ENCODE peak calls at places on chromosome 11, in eight cellular contexts. One of them, this sample, is unnamed.

GRCh38 chr11:118883368-118884071 is at the start of gene CXCR5:
- DNase-seq in ELF-1: peak
- DNase-seq in body of pancreas: no peak
- DNase-seq in stimulated activated CD4-positive, alpha-beta T cell treated with anti-CD3 and anti-CD28 coated beads, TNF-alpha, amount 100 ng/mL, for 1 hour: no peak
- DNase-seq in stimulated activated CD8-positive, alpha-beta memory T cell treated with anti-CD3 and anti-CD28 coated beads, Interleukin-4, amount 100 ng/mL, for 24 hours: no peak
- DNase-seq in NCI-H748 treated with DMSO at 0.1 percent for 48 hours: no peak
- DNase-seq in effector memory CD4-positive, alpha-beta T cell: peak
- DNase-seq in activated CD4-positive, alpha-beta T cell treated with anti-CD3 and anti-CD28 coated beads for 48 hours: peak
- DNase-seq in this sample: no peak

GRCh38 chr11:3123316-3123715 is 41.8 kb downstream of the OSBPL5 start:
- DNase-seq in NCI-H748 treated with DMSO at 0.1 percent for 48 hours: peak
- DNase-seq in stimulated activated CD4-positive, alpha-beta T cell treated with anti-CD3 and anti-CD28 coated beads, TNF-alpha, amount 100 ng/mL, for 1 hour: no peak
- DNase-seq in ELF-1: no peak
- DNase-seq in activated CD4-positive, alpha-beta T cell treated with anti-CD3 and anti-CD28 coated beads for 48 hours: no peak
- DNase-seq in stimulated activated CD8-positive, alpha-beta memory T cell treated with anti-CD3 and anti-CD28 coated beads, Interleukin-4, amount 100 ng/mL, for 24 hours: no peak
- DNase-seq in effector memory CD4-positive, alpha-beta T cell: no peak
- DNase-seq in body of pancreas: peak
- DNase-seq in this sample: peak

GRCh38 chr11:57476223-57476882 is 16.0 kb downstream of the RTN4RL2 start:
- DNase-seq in ELF-1: peak
- DNase-seq in activated CD4-positive, alpha-beta T cell treated with anti-CD3 and anti-CD28 coated beads for 48 hours: peak
- DNase-seq in effector memory CD4-positive, alpha-beta T cell: no peak
- DNase-seq in body of pancreas: peak
- DNase-seq in stimulated activated CD8-positive, alpha-beta memory T cell treated with anti-CD3 and anti-CD28 coated beads, Interleukin-4, amount 100 ng/mL, for 24 hours: peak
- DNase-seq in stimulated activated CD4-positive, alpha-beta T cell treated with anti-CD3 and anti-CD28 coated beads, TNF-alpha, amount 100 ng/mL, for 1 hour: no peak
- DNase-seq in NCI-H748 treated with DMSO at 0.1 percent for 48 hours: no peak
- DNase-seq in this sample: peak

GRCh38 chr11:33941637-33942160 is 49.8 kb upstream of the LMO2 start:
- DNase-seq in activated CD4-positive, alpha-beta T cell treated with anti-CD3 and anti-CD28 coated beads for 48 hours: no peak
- DNase-seq in effector memory CD4-positive, alpha-beta T cell: no peak
- DNase-seq in NCI-H748 treated with DMSO at 0.1 percent for 48 hours: no peak
- DNase-seq in body of pancreas: no peak
- DNase-seq in stimulated activated CD8-positive, alpha-beta memory T cell treated with anti-CD3 and anti-CD28 coated beads, Interleukin-4, amount 100 ng/mL, for 24 hours: no peak
- DNase-seq in ELF-1: peak
- DNase-seq in stimulated activated CD4-positive, alpha-beta T cell treated with anti-CD3 and anti-CD28 coated beads, TNF-alpha, amount 100 ng/mL, for 1 hour: no peak
- DNase-seq in this sample: no peak

GRCh38 chr11:92026664-92027063 is 198.0 kb upstream of the FAT3 start:
- DNase-seq in effector memory CD4-positive, alpha-beta T cell: no peak
- DNase-seq in stimulated activated CD8-positive, alpha-beta memory T cell treated with anti-CD3 and anti-CD28 coated beads, Interleukin-4, amount 100 ng/mL, for 24 hours: no peak
- DNase-seq in ELF-1: peak
- DNase-seq in activated CD4-positive, alpha-beta T cell treated with anti-CD3 and anti-CD28 coated beads for 48 hours: no peak
- DNase-seq in stimulated activated CD4-positive, alpha-beta T cell treated with anti-CD3 and anti-CD28 coated beads, TNF-alpha, amount 100 ng/mL, for 1 hour: no peak
- DNase-seq in body of pancreas: no peak
- DNase-seq in NCI-H748 treated with DMSO at 0.1 percent for 48 hours: no peak
- DNase-seq in this sample: no peak

GRCh38 chr11:46899501-46900025 is 18.8 kb downstream of the LRP4 start:
- DNase-seq in body of pancreas: no peak
- DNase-seq in activated CD4-positive, alpha-beta T cell treated with anti-CD3 and anti-CD28 coated beads for 48 hours: no peak
- DNase-seq in ELF-1: no peak
- DNase-seq in effector memory CD4-positive, alpha-beta T cell: no peak
- DNase-seq in stimulated activated CD8-positive, alpha-beta memory T cell treated with anti-CD3 and anti-CD28 coated beads, Interleukin-4, amount 100 ng/mL, for 24 hours: no peak
- DNase-seq in stimulated activated CD4-positive, alpha-beta T cell treated with anti-CD3 and anti-CD28 coated beads, TNF-alpha, amount 100 ng/mL, for 1 hour: no peak
- DNase-seq in NCI-H748 treated with DMSO at 0.1 percent for 48 hours: no peak
- DNase-seq in this sample: no peak

GRCh38 chr11:59201376-59201775 is 11.4 kb downstream of the MPEG1 start:
- DNase-seq in effector memory CD4-positive, alpha-beta T cell: no peak
- DNase-seq in activated CD4-positive, alpha-beta T cell treated with anti-CD3 and anti-CD28 coated beads for 48 hours: no peak
- DNase-seq in body of pancreas: no peak
- DNase-seq in ELF-1: peak
- DNase-seq in stimulated activated CD4-positive, alpha-beta T cell treated with anti-CD3 and anti-CD28 coated beads, TNF-alpha, amount 100 ng/mL, for 1 hour: no peak
- DNase-seq in NCI-H748 treated with DMSO at 0.1 percent for 48 hours: no peak
- DNase-seq in stimulated activated CD8-positive, alpha-beta memory T cell treated with anti-CD3 and anti-CD28 coated beads, Interleukin-4, amount 100 ng/mL, for 24 hours: no peak
- DNase-seq in this sample: no peak

GRCh38 chr11:67285541-67286498 is 3.3 kb upstream of the ANKRD13D start:
- DNase-seq in stimulated activated CD8-positive, alpha-beta memory T cell treated with anti-CD3 and anti-CD28 coated beads, Interleukin-4, amount 100 ng/mL, for 24 hours: no peak
- DNase-seq in ELF-1: no peak
- DNase-seq in activated CD4-positive, alpha-beta T cell treated with anti-CD3 and anti-CD28 coated beads for 48 hours: no peak
- DNase-seq in NCI-H748 treated with DMSO at 0.1 percent for 48 hours: no peak
- DNase-seq in body of pancreas: no peak
- DNase-seq in effector memory CD4-positive, alpha-beta T cell: peak
- DNase-seq in stimulated activated CD4-positive, alpha-beta T cell treated with anti-CD3 and anti-CD28 coated beads, TNF-alpha, amount 100 ng/mL, for 1 hour: no peak
- DNase-seq in this sample: no peak

GRCh38 chr11:65579291-65579690 is 3.4 kb downstream of the EHBP1L1 start:
- DNase-seq in activated CD4-positive, alpha-beta T cell treated with anti-CD3 and anti-CD28 coated beads for 48 hours: no peak
- DNase-seq in NCI-H748 treated with DMSO at 0.1 percent for 48 hours: no peak
- DNase-seq in body of pancreas: no peak
- DNase-seq in ELF-1: no peak
- DNase-seq in effector memory CD4-positive, alpha-beta T cell: no peak
- DNase-seq in stimulated activated CD4-positive, alpha-beta T cell treated with anti-CD3 and anti-CD28 coated beads, TNF-alpha, amount 100 ng/mL, for 1 hour: no peak
- DNase-seq in stimulated activated CD8-positive, alpha-beta memory T cell treated with anti-CD3 and anti-CD28 coated beads, Interleukin-4, amount 100 ng/mL, for 24 hours: no peak
- DNase-seq in this sample: no peak

GRCh38 chr11:134815404-134815803 is 403.4 kb upstream of the B3GAT1 start:
- DNase-seq in activated CD4-positive, alpha-beta T cell treated with anti-CD3 and anti-CD28 coated beads for 48 hours: no peak
- DNase-seq in effector memory CD4-positive, alpha-beta T cell: no peak
- DNase-seq in stimulated activated CD4-positive, alpha-beta T cell treated with anti-CD3 and anti-CD28 coated beads, TNF-alpha, amount 100 ng/mL, for 1 hour: no peak
- DNase-seq in NCI-H748 treated with DMSO at 0.1 percent for 48 hours: no peak
- DNase-seq in body of pancreas: no peak
- DNase-seq in ELF-1: no peak
- DNase-seq in stimulated activated CD8-positive, alpha-beta memory T cell treated with anti-CD3 and anti-CD28 coated beads, Interleukin-4, amount 100 ng/mL, for 24 hours: no peak
- DNase-seq in this sample: no peak

GRCh38 chr11:9642894-9643293 is 21.0 kb upstream of the SWAP70 start:
- DNase-seq in NCI-H748 treated with DMSO at 0.1 percent for 48 hours: no peak
- DNase-seq in stimulated activated CD8-positive, alpha-beta memory T cell treated with anti-CD3 and anti-CD28 coated beads, Interleukin-4, amount 100 ng/mL, for 24 hours: no peak
- DNase-seq in activated CD4-positive, alpha-beta T cell treated with anti-CD3 and anti-CD28 coated beads for 48 hours: no peak
- DNase-seq in stimulated activated CD4-positive, alpha-beta T cell treated with anti-CD3 and anti-CD28 coated beads, TNF-alpha, amount 100 ng/mL, for 1 hour: no peak
- DNase-seq in effector memory CD4-positive, alpha-beta T cell: no peak
- DNase-seq in ELF-1: no peak
- DNase-seq in body of pancreas: no peak
- DNase-seq in this sample: no peak

GRCh38 chr11:126924381-126924780 is 76.2 kb downstream of the KIRREL3 start:
- DNase-seq in effector memory CD4-positive, alpha-beta T cell: no peak
- DNase-seq in ELF-1: no peak
- DNase-seq in activated CD4-positive, alpha-beta T cell treated with anti-CD3 and anti-CD28 coated beads for 48 hours: no peak
- DNase-seq in body of pancreas: no peak
- DNase-seq in stimulated activated CD8-positive, alpha-beta memory T cell treated with anti-CD3 and anti-CD28 coated beads, Interleukin-4, amount 100 ng/mL, for 24 hours: no peak
- DNase-seq in stimulated activated CD4-positive, alpha-beta T cell treated with anti-CD3 and anti-CD28 coated beads, TNF-alpha, amount 100 ng/mL, for 1 hour: no peak
- DNase-seq in NCI-H748 treated with DMSO at 0.1 percent for 48 hours: no peak
- DNase-seq in this sample: no peak

GRCh38 chr11:65571940-65572339 is 398 bp upstream of the FAM89B start:
- DNase-seq in ELF-1: peak
- DNase-seq in stimulated activated CD8-positive, alpha-beta memory T cell treated with anti-CD3 and anti-CD28 coated beads, Interleukin-4, amount 100 ng/mL, for 24 hours: no peak
- DNase-seq in stimulated activated CD4-positive, alpha-beta T cell treated with anti-CD3 and anti-CD28 coated beads, TNF-alpha, amount 100 ng/mL, for 1 hour: no peak
- DNase-seq in NCI-H748 treated with DMSO at 0.1 percent for 48 hours: peak
- DNase-seq in body of pancreas: peak
- DNase-seq in effector memory CD4-positive, alpha-beta T cell: no peak
- DNase-seq in activated CD4-positive, alpha-beta T cell treated with anti-CD3 and anti-CD28 coated beads for 48 hours: no peak
- DNase-seq in this sample: peak

GRCh38 chr11:44029507-44029845 is 18.3 kb upstream of the ACCSL start:
- DNase-seq in effector memory CD4-positive, alpha-beta T cell: no peak
- DNase-seq in stimulated activated CD8-positive, alpha-beta memory T cell treated with anti-CD3 and anti-CD28 coated beads, Interleukin-4, amount 100 ng/mL, for 24 hours: no peak
- DNase-seq in stimulated activated CD4-positive, alpha-beta T cell treated with anti-CD3 and anti-CD28 coated beads, TNF-alpha, amount 100 ng/mL, for 1 hour: no peak
- DNase-seq in ELF-1: no peak
- DNase-seq in activated CD4-positive, alpha-beta T cell treated with anti-CD3 and anti-CD28 coated beads for 48 hours: no peak
- DNase-seq in body of pancreas: no peak
- DNase-seq in NCI-H748 treated with DMSO at 0.1 percent for 48 hours: no peak
- DNase-seq in this sample: no peak

GRCh38 chr11:121508449-121508848 is 55.7 kb upstream of the SORL1-AS1 start:
- DNase-seq in effector memory CD4-positive, alpha-beta T cell: no peak
- DNase-seq in body of pancreas: no peak
- DNase-seq in stimulated activated CD4-positive, alpha-beta T cell treated with anti-CD3 and anti-CD28 coated beads, TNF-alpha, amount 100 ng/mL, for 1 hour: no peak
- DNase-seq in stimulated activated CD8-positive, alpha-beta memory T cell treated with anti-CD3 and anti-CD28 coated beads, Interleukin-4, amount 100 ng/mL, for 24 hours: no peak
- DNase-seq in NCI-H748 treated with DMSO at 0.1 percent for 48 hours: no peak
- DNase-seq in ELF-1: no peak
- DNase-seq in activated CD4-positive, alpha-beta T cell treated with anti-CD3 and anti-CD28 coated beads for 48 hours: no peak
- DNase-seq in this sample: no peak

GRCh38 chr11:9089061-9089460 is 2.3 kb downstream of the SCUBE2 start:
- DNase-seq in NCI-H748 treated with DMSO at 0.1 percent for 48 hours: no peak
- DNase-seq in stimulated activated CD4-positive, alpha-beta T cell treated with anti-CD3 and anti-CD28 coated beads, TNF-alpha, amount 100 ng/mL, for 1 hour: no peak
- DNase-seq in activated CD4-positive, alpha-beta T cell treated with anti-CD3 and anti-CD28 coated beads for 48 hours: no peak
- DNase-seq in body of pancreas: no peak
- DNase-seq in ELF-1: no peak
- DNase-seq in effector memory CD4-positive, alpha-beta T cell: no peak
- DNase-seq in stimulated activated CD8-positive, alpha-beta memory T cell treated with anti-CD3 and anti-CD28 coated beads, Interleukin-4, amount 100 ng/mL, for 24 hours: no peak
- DNase-seq in this sample: no peak

GRCh38 chr11:107017433-107018227 is 646 bp downstream of the GUCY1A2 start:
- DNase-seq in stimulated activated CD4-positive, alpha-beta T cell treated with anti-CD3 and anti-CD28 coated beads, TNF-alpha, amount 100 ng/mL, for 1 hour: no peak
- DNase-seq in effector memory CD4-positive, alpha-beta T cell: no peak
- DNase-seq in stimulated activated CD8-positive, alpha-beta memory T cell treated with anti-CD3 and anti-CD28 coated beads, Interleukin-4, amount 100 ng/mL, for 24 hours: no peak
- DNase-seq in NCI-H748 treated with DMSO at 0.1 percent for 48 hours: peak
- DNase-seq in body of pancreas: peak
- DNase-seq in activated CD4-positive, alpha-beta T cell treated with anti-CD3 and anti-CD28 coated beads for 48 hours: peak
- DNase-seq in ELF-1: peak
- DNase-seq in this sample: peak

GRCh38 chr11:72848846-72849466 is 34.7 kb downstream of the ATG16L2 start:
- DNase-seq in body of pancreas: peak
- DNase-seq in activated CD4-positive, alpha-beta T cell treated with anti-CD3 and anti-CD28 coated beads for 48 hours: peak
- DNase-seq in stimulated activated CD4-positive, alpha-beta T cell treated with anti-CD3 and anti-CD28 coated beads, TNF-alpha, amount 100 ng/mL, for 1 hour: no peak
- DNase-seq in stimulated activated CD8-positive, alpha-beta memory T cell treated with anti-CD3 and anti-CD28 coated beads, Interleukin-4, amount 100 ng/mL, for 24 hours: no peak
- DNase-seq in NCI-H748 treated with DMSO at 0.1 percent for 48 hours: peak
- DNase-seq in effector memory CD4-positive, alpha-beta T cell: no peak
- DNase-seq in ELF-1: peak
- DNase-seq in this sample: no peak

GRCh38 chr11:42727879-42728278 is 583.9 kb upstream of the API5 start:
- DNase-seq in activated CD4-positive, alpha-beta T cell treated with anti-CD3 and anti-CD28 coated beads for 48 hours: no peak
- DNase-seq in NCI-H748 treated with DMSO at 0.1 percent for 48 hours: no peak
- DNase-seq in body of pancreas: no peak
- DNase-seq in ELF-1: no peak
- DNase-seq in stimulated activated CD4-positive, alpha-beta T cell treated with anti-CD3 and anti-CD28 coated beads, TNF-alpha, amount 100 ng/mL, for 1 hour: no peak
- DNase-seq in effector memory CD4-positive, alpha-beta T cell: no peak
- DNase-seq in stimulated activated CD8-positive, alpha-beta memory T cell treated with anti-CD3 and anti-CD28 coated beads, Interleukin-4, amount 100 ng/mL, for 24 hours: no peak
- DNase-seq in this sample: no peak

GRCh38 chr11:1868636-1869291 is 15.9 kb downstream of the LSP1 start:
- DNase-seq in body of pancreas: no peak
- DNase-seq in stimulated activated CD8-positive, alpha-beta memory T cell treated with anti-CD3 and anti-CD28 coated beads, Interleukin-4, amount 100 ng/mL, for 24 hours: no peak
- DNase-seq in NCI-H748 treated with DMSO at 0.1 percent for 48 hours: no peak
- DNase-seq in ELF-1: no peak
- DNase-seq in activated CD4-positive, alpha-beta T cell treated with anti-CD3 and anti-CD28 coated beads for 48 hours: no peak
- DNase-seq in effector memory CD4-positive, alpha-beta T cell: no peak
- DNase-seq in stimulated activated CD4-positive, alpha-beta T cell treated with anti-CD3 and anti-CD28 coated beads, TNF-alpha, amount 100 ng/mL, for 1 hour: no peak
- DNase-seq in this sample: no peak

GRCh38 chr11:9038537-9038936 is 34.7 kb upstream of the NRIP3 start:
- DNase-seq in NCI-H748 treated with DMSO at 0.1 percent for 48 hours: no peak
- DNase-seq in ELF-1: no peak
- DNase-seq in stimulated activated CD4-positive, alpha-beta T cell treated with anti-CD3 and anti-CD28 coated beads, TNF-alpha, amount 100 ng/mL, for 1 hour: no peak
- DNase-seq in activated CD4-positive, alpha-beta T cell treated with anti-CD3 and anti-CD28 coated beads for 48 hours: no peak
- DNase-seq in stimulated activated CD8-positive, alpha-beta memory T cell treated with anti-CD3 and anti-CD28 coated beads, Interleukin-4, amount 100 ng/mL, for 24 hours: no peak
- DNase-seq in effector memory CD4-positive, alpha-beta T cell: no peak
- DNase-seq in body of pancreas: no peak
- DNase-seq in this sample: no peak

GRCh38 chr11:121722431-121723256 is 269.9 kb upstream of the SORL1-AS1 start:
- DNase-seq in NCI-H748 treated with DMSO at 0.1 percent for 48 hours: peak
- DNase-seq in body of pancreas: peak
- DNase-seq in ELF-1: peak
- DNase-seq in effector memory CD4-positive, alpha-beta T cell: no peak
- DNase-seq in activated CD4-positive, alpha-beta T cell treated with anti-CD3 and anti-CD28 coated beads for 48 hours: peak
- DNase-seq in stimulated activated CD8-positive, alpha-beta memory T cell treated with anti-CD3 and anti-CD28 coated beads, Interleukin-4, amount 100 ng/mL, for 24 hours: no peak
- DNase-seq in stimulated activated CD4-positive, alpha-beta T cell treated with anti-CD3 and anti-CD28 coated beads, TNF-alpha, amount 100 ng/mL, for 1 hour: no peak
- DNase-seq in this sample: peak

GRCh38 chr11:97367406-97368083 is 977.7 kb downstream of the JRKL start:
- DNase-seq in NCI-H748 treated with DMSO at 0.1 percent for 48 hours: no peak
- DNase-seq in activated CD4-positive, alpha-beta T cell treated with anti-CD3 and anti-CD28 coated beads for 48 hours: no peak
- DNase-seq in ELF-1: peak
- DNase-seq in body of pancreas: no peak
- DNase-seq in stimulated activated CD8-positive, alpha-beta memory T cell treated with anti-CD3 and anti-CD28 coated beads, Interleukin-4, amount 100 ng/mL, for 24 hours: no peak
- DNase-seq in stimulated activated CD4-positive, alpha-beta T cell treated with anti-CD3 and anti-CD28 coated beads, TNF-alpha, amount 100 ng/mL, for 1 hour: no peak
- DNase-seq in effector memory CD4-positive, alpha-beta T cell: no peak
- DNase-seq in this sample: no peak

GRCh38 chr11:129967996-129968395 is 34.6 kb downstream of the PRDM10 start:
- DNase-seq in stimulated activated CD8-positive, alpha-beta memory T cell treated with anti-CD3 and anti-CD28 coated beads, Interleukin-4, amount 100 ng/mL, for 24 hours: no peak
- DNase-seq in NCI-H748 treated with DMSO at 0.1 percent for 48 hours: no peak
- DNase-seq in effector memory CD4-positive, alpha-beta T cell: no peak
- DNase-seq in body of pancreas: no peak
- DNase-seq in activated CD4-positive, alpha-beta T cell treated with anti-CD3 and anti-CD28 coated beads for 48 hours: no peak
- DNase-seq in ELF-1: no peak
- DNase-seq in stimulated activated CD4-positive, alpha-beta T cell treated with anti-CD3 and anti-CD28 coated beads, TNF-alpha, amount 100 ng/mL, for 1 hour: no peak
- DNase-seq in this sample: no peak

GRCh38 chr11:77151804-77152513 is 23.9 kb downstream of the MYO7A start:
- DNase-seq in body of pancreas: no peak
- DNase-seq in effector memory CD4-positive, alpha-beta T cell: peak
- DNase-seq in activated CD4-positive, alpha-beta T cell treated with anti-CD3 and anti-CD28 coated beads for 48 hours: peak
- DNase-seq in ELF-1: no peak
- DNase-seq in stimulated activated CD4-positive, alpha-beta T cell treated with anti-CD3 and anti-CD28 coated beads, TNF-alpha, amount 100 ng/mL, for 1 hour: no peak
- DNase-seq in stimulated activated CD8-positive, alpha-beta memory T cell treated with anti-CD3 and anti-CD28 coated beads, Interleukin-4, amount 100 ng/mL, for 24 hours: peak
- DNase-seq in NCI-H748 treated with DMSO at 0.1 percent for 48 hours: no peak
- DNase-seq in this sample: peak